ENCODE peak calls at places on chromosomes 16 and 17, in nine cellular contexts. G is CD8-positive, alpha-beta T cell; O is astrocyte of the cerebellum; H is GM12865; L is fibroblast of lung; J is ascending aorta; N is GM06990; X is mucosa of descending colon; Y is brain microvascular endothelial cell. P is an unnamed sample.

GRCh38 chr16:68356249-68356918 is 45.6 kb downstream of the PRMT7 start:
- DNase-seq in G (peak), N (peak), O (no peak), H (peak), J (no peak), Y (no peak), L (no peak), X (peak), P (peak)

GRCh38 chr16:88321635-88322499 is 60.9 kb upstream of the ZNF469 start:
- DNase-seq in X (no peak), H (no peak), O (no peak), Y (no peak), L (no peak), G (no peak), J (no peak), N (no peak), P (no peak)

GRCh38 chr17:79930786-79931516 is 91.7 kb upstream of the CBX4 start:
- DNase-seq in Y (no peak), H (peak), O (no peak), G (no peak), N (no peak), J (no peak), L (no peak), X (no peak), P (no peak)

GRCh38 chr16:77271532-77272426 is 72.6 kb downstream of the SYCE1L start:
- DNase-seq in X (no peak), N (no peak), Y (no peak), H (no peak), J (no peak), G (no peak), L (no peak), O (no peak), P (no peak)

GRCh38 chr16:78577597-78577996 is 478.1 kb downstream of the WWOX start:
- DNase-seq in Y (no peak), H (no peak), O (no peak), N (no peak), J (no peak), G (no peak), L (no peak), X (no peak), P (no peak)

GRCh38 chr16:80015566-80015965 is 415.0 kb upstream of the MAF start:
- DNase-seq in H (no peak), N (no peak), X (no peak), O (no peak), J (no peak), G (no peak), L (peak), Y (peak), P (no peak)

GRCh38 chr17:28955408-28955807 is 4.1 kb upstream of the PHF12 start:
- DNase-seq in G (no peak), H (no peak), O (no peak), X (no peak), L (no peak), Y (no peak), J (no peak), N (no peak), P (no peak)

GRCh38 chr17:72405662-72406230 is 284.9 kb downstream of the SOX9 start:
- DNase-seq in X (no peak), G (no peak), H (no peak), N (no peak), J (no peak), L (no peak), O (no peak), Y (no peak), P (no peak)

GRCh38 chr17:63442549-63443035 is 3.5 kb downstream of the CYB561 start:
- DNase-seq in L (no peak), O (no peak), N (no peak), X (no peak), G (no peak), Y (no peak), J (no peak), H (peak), P (no peak)

GRCh38 chr17:47199627-47200324 is 9.4 kb upstream of the MYL4 start:
- DNase-seq in H (peak), Y (no peak), N (no peak), L (no peak), G (no peak), X (no peak), J (no peak), O (no peak), P (no peak)

GRCh38 chr17:78779848-78780247 is 2.2 kb downstream of the CYTH1 start:
- DNase-seq in H (peak), X (peak), Y (no peak), L (no peak), O (no peak), N (no peak), G (peak), J (no peak), P (no peak)

GRCh38 chr17:79501910-79502309 is 108.9 kb downstream of the RBFOX3 start:
- DNase-seq in L (no peak), X (no peak), N (no peak), G (no peak), Y (no peak), H (no peak), O (no peak), J (no peak), P (no peak)

GRCh38 chr16:22685162-22685830 is 128.7 kb upstream of the HS3ST2 start:
- DNase-seq in Y (no peak), G (no peak), L (no peak), X (peak), J (peak), N (no peak), O (no peak), H (no peak), P (no peak)

GRCh38 chr17:39820541-39820940 is 43.6 kb downstream of the IKZF3 start:
- DNase-seq in X (no peak), N (no peak), H (peak), J (no peak), O (no peak), Y (no peak), G (no peak), L (no peak), P (no peak)

GRCh38 chr16:4240624-4241023 is 1.3 kb downstream of the SRL start:
- DNase-seq in G (no peak), L (no peak), N (no peak), Y (no peak), O (no peak), J (no peak), X (no peak), H (no peak), P (no peak)

GRCh38 chr17:9226794-9227135 is 205.5 kb downstream of the NTN1 start:
- DNase-seq in N (peak), J (no peak), Y (no peak), H (peak), O (no peak), G (no peak), X (no peak), L (no peak), P (no peak)

GRCh38 chr17:1011138-1011537 is 14.2 kb downstream of the TIMM22 start:
- DNase-seq in L (no peak), O (no peak), Y (no peak), X (no peak), H (no peak), N (no peak), G (no peak), J (no peak), P (no peak)

GRCh38 chr17:22217135-22217534 is 524.8 kb downstream of the KCNJ18 start:
- DNase-seq in G (no peak), N (no peak), L (no peak), H (no peak), Y (no peak), X (no peak), J (no peak), O (no peak), P (no peak)

GRCh38 chr16:51818342-51818944 is 667.4 kb upstream of the SALL1 start:
- DNase-seq in X (peak), Y (peak), O (no peak), N (no peak), H (peak), J (no peak), L (peak), G (no peak), P (peak)

GRCh38 chr17:73770115-73770848 is 126.0 kb upstream of the SDK2 start:
- DNase-seq in J (peak), G (no peak), L (peak), N (no peak), H (no peak), X (peak), Y (peak), O (peak), P (peak)

GRCh38 chr17:80023261-80024205 is 12.1 kb downstream of the TBC1D16 start:
- DNase-seq in X (no peak), G (no peak), H (no peak), L (no peak), Y (no peak), O (no peak), N (no peak), J (no peak), P (no peak)

DNA sequence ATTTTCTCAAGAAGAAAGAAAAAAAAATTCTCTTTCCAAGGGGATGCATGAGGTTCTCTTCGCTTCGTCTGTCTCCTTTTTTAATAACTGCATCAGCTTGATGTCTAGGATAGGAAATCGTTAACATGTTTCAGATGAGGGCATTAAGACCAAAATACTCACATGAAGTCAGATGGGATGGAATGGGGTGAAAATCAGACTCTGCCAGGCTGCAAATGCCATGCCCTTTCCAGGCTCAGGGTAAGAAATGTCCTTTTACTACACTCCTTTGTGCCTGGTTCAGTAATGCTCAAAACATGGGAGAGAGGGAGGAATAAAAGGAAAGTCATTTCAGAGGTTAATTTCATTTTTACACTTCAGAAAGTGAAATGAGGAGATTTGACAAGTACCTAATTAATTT is 21.7 kb upstream of the ERCC4 start:
- DNase-seq in L (no peak), Y (no peak), N (no peak), G (no peak), J (no peak), X (no peak), O (no peak), H (no peak), P (no peak)
- H3K4me3 ChIP-seq in L (no peak), Y (no peak), N (no peak), G (no peak), J (no peak), X (no peak), O (no peak), H (no peak), P (no peak)

GRCh38 chr16:85752511-85753420 is 1.9 kb upstream of the C16orf74 start:
- DNase-seq in Y (peak), X (peak), H (peak), N (peak), J (no peak), G (no peak), L (peak), O (no peak), P (no peak)
- TF ChIP-seq CTCF in Y (peak), X (no peak), H (peak), N (peak), J (no peak), G (no peak), L (peak), O (peak), P (peak)

GRCh38 chr17:7294614-7295153 is at the start of gene YBX2:
- DNase-seq in X (peak), J (no peak), O (no peak), Y (no peak), L (no peak), G (peak), N (peak), H (peak), P (no peak)
- H3K4me3 ChIP-seq in X (no peak), J (peak), O (no peak), Y (peak), L (peak), G (peak), N (peak), H (peak), P (peak)

GRCh38 chr16:3098459-3099394 is at the start of gene ZSCAN10:
- DNase-seq in N (no peak), L (no peak), J (no peak), H (no peak), O (no peak), X (no peak), G (no peak), Y (no peak), P (no peak)

GRCh38 chr16:3099732-3100499 is 822 bp upstream of the ZSCAN10 start:
- DNase-seq in Y (peak), N (peak), J (peak), L (peak), G (peak), X (peak), H (peak), O (peak), P (peak)

GRCh38 chr16:3099395-3099731 is 269 bp upstream of the ZSCAN10 start:
- DNase-seq in N (no peak), H (no peak), J (no peak), O (no peak), L (no peak), X (no peak), G (no peak), Y (no peak), P (no peak)

GRCh38 chr16:3101841-3102470 is 2.9 kb upstream of the ZSCAN10 start:
- DNase-seq in L (no peak), G (no peak), O (no peak), H (no peak), N (no peak), Y (no peak), J (no peak), X (no peak), P (no peak)

GRCh38 chr16:3101018-3101840 is 2.1 kb upstream of the ZSCAN10 start:
- DNase-seq in L (no peak), G (no peak), J (no peak), N (no peak), Y (no peak), X (peak), H (peak), O (no peak), P (no peak)
- TF ChIP-seq CTCF in L (peak), G (peak), J (peak), N (peak), Y (peak), X (no peak), H (peak), O (peak), P (peak)

GRCh38 chr16:10883004-10883403 is 6.0 kb downstream of the CIITA start:
- DNase-seq in X (no peak), Y (no peak), H (no peak), J (no peak), L (no peak), G (no peak), N (no peak), O (no peak), P (no peak)

GRCh38 chr16:10878644-10879498 is 1.9 kb downstream of the CIITA start:
- DNase-seq in H (peak), G (no peak), X (peak), L (peak), O (no peak), N (peak), Y (peak), J (no peak), P (peak)

GRCh38 chr16:10880609-10881452 is 3.8 kb downstream of the CIITA start:
- DNase-seq in J (no peak), G (no peak), X (no peak), N (no peak), Y (no peak), H (peak), O (no peak), L (no peak), P (no peak)

GRCh38 chr16:10879681-10880589 is 2.9 kb downstream of the CIITA start:
- DNase-seq in G (no peak), O (no peak), H (peak), X (no peak), Y (no peak), N (no peak), J (no peak), L (no peak), P (no peak)

GRCh38 chr16:10881479-10882030 is 4.6 kb downstream of the CIITA start:
- DNase-seq in H (peak), L (no peak), O (no peak), Y (no peak), J (no peak), G (no peak), N (no peak), X (no peak), P (no peak)
- H3K4me3 ChIP-seq in H (peak), L (no peak), O (no peak), Y (no peak), J (no peak), G (no peak), N (peak), X (no peak), P (no peak)

GRCh38 chr16:84504420-84505248 is at the start of gene MEAK7:
- DNase-seq in X (peak), H (peak), J (peak), G (peak), O (peak), Y (peak), L (peak), N (peak), P (peak)
- TF ChIP-seq CTCF in X (no peak), H (no peak), J (no peak), G (no peak), O (no peak), Y (no peak), L (no peak), N (no peak), P (peak)

GRCh38 chr16:57303021-57303909 is 18.8 kb upstream of the PLLP start:
- DNase-seq in N (no peak), H (no peak), L (no peak), O (no peak), X (no peak), G (no peak), J (no peak), Y (no peak), P (no peak)

GRCh38 chr16:57300387-57301125 is 16.1 kb upstream of the PLLP start:
- DNase-seq in H (peak), L (peak), G (peak), Y (peak), X (peak), J (peak), N (peak), O (peak), P (peak)

GRCh38 chr16:57299009-57299718 is 14.7 kb upstream of the PLLP start:
- DNase-seq in X (peak), O (no peak), Y (peak), H (no peak), N (no peak), G (no peak), J (no peak), L (no peak), P (no peak)

GRCh38 chr16:57299719-57300386 is 15.4 kb upstream of the PLLP start:
- DNase-seq in H (peak), G (peak), O (peak), J (peak), Y (peak), N (peak), L (peak), X (peak), P (peak)

GRCh38 chr16:57301126-57301817 is 16.8 kb upstream of the PLLP start:
- DNase-seq in N (no peak), X (peak), L (no peak), O (no peak), Y (no peak), J (no peak), G (no peak), H (no peak), P (no peak)
- H3K4me3 ChIP-seq in N (no peak), X (no peak), L (peak), O (no peak), Y (peak), J (no peak), G (peak), H (no peak), P (no peak)

DNA sequence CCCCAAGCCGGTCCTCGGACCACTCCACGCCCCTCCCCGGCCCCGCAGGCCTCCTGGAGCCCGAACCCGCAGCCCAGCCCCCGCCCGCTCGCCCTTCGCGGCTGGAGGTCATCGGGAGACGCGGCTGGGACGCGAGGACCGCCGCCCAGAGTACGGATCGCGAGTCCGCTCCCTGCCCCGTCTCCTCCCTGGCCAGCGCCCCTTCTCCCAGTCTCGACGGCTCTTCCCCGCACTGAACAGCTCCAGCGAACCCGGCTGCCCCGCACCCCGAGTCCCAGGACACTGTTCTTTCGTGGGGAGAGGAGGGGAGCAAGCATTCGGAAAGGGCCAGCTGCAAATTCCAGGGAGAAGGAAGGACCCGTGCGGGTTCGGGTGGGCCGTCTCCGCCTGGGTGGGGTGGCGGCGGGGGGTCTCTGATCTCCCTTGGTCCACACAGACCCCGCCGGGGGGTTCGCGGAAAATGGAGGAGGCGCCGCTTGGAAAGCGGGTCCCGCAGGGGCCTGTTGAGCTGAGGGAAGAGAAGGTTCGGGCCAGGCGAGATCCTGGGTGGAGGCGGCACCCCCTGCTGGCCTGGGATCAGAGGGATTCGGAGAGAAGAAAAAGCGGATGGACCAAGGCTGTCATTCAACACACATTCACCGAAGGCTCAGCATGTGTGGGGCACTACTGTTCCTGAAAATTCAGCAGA is 632 bp upstream of the RTN4RL1 start:
- DNase-seq in Y (peak), O (no peak), H (no peak), L (peak), J (no peak), N (no peak), G (no peak), X (peak), P (peak)
- TF ChIP-seq CTCF in Y (peak), O (peak), H (peak), L (peak), J (peak), N (peak), G (peak), X (peak), P (peak)

P was measured in astrocyte of the spinal cord.